ENCODE peak calls at places on chromosomes 5 and 9, in ten cellular contexts. L, Q, J, B, P, C, D, Z, A and V are unnamed samples.

GRCh38 chr5:34627794-34628193 is 28.3 kb upstream of the RAI14 start:
- DNase-seq in Z (no peak), J (no peak), C (no peak), D (no peak), A (no peak), L (no peak), Q (no peak), B (no peak), P (no peak), V (no peak)

GRCh38 chr5:168706655-168707069 is 127.5 kb upstream of the PANK3 start:
- DNase-seq in C (no peak), B (no peak), J (peak; percentile 19), L (peak; percentile 36), P (no peak), D (no peak), Z (peak; percentile 20), Q (peak; percentile 51), A (peak; percentile 43), V (no peak)

GRCh38 chr5:143161893-143162520 is 241.5 kb downstream of the NR3C1 start:
- DNase-seq in C (no peak), Q (no peak), J (no peak), B (no peak), Z (no peak), A (no peak), L (no peak), D (no peak), P (no peak), V (no peak)

GRCh38 chr5:15995206-15996052 is 184.2 kb downstream of the MARCHF11 start:
- DNase-seq in P (peak; percentile 18), C (peak; percentile 63), D (no peak), Q (peak; percentile 33), A (no peak), B (no peak), Z (no peak), J (no peak), L (no peak), V (no peak)

GRCh38 chr9:32875748-32876147 is 92.4 kb downstream of the TMEM215 start:
- DNase-seq in A (no peak), Q (no peak), B (no peak), C (no peak), D (no peak), P (no peak), J (no peak), Z (no peak), L (no peak), V (no peak)

GRCh38 chr5:93364386-93364785 is 216.6 kb downstream of the NR2F1-AS1 start:
- DNase-seq in Q (no peak), B (no peak), C (no peak), A (peak; percentile 11), P (no peak), L (no peak), D (no peak), Z (no peak), J (no peak), V (no peak)

GRCh38 chr9:87223397-87224246 is 274.0 kb upstream of the DAPK1 start:
- DNase-seq in L (no peak), P (no peak), J (no peak), C (no peak), Q (no peak), Z (no peak), B (no peak), D (no peak), A (no peak), V (no peak)

GRCh38 chr9:112011051-112011620 is 114.5 kb downstream of the UGCG start:
- DNase-seq in C (no peak), B (no peak), P (no peak), A (no peak), Q (no peak), D (no peak), J (no peak), L (no peak), Z (no peak), V (no peak)

GRCh38 chr5:66821626-66822429 is 225.6 kb downstream of the MAST4 start:
- DNase-seq in D (peak; percentile 5), L (no peak), P (no peak), Q (no peak), Z (no peak), C (no peak), A (no peak), J (peak; percentile 22), B (no peak), V (no peak)

GRCh38 chr5:130720355-130720754 is 444.7 kb downstream of the HINT1 start:
- DNase-seq in Z (no peak), A (peak; percentile 38), Q (no peak), L (no peak), D (no peak), C (no peak), B (no peak), P (peak; percentile 73), J (no peak), V (no peak)